ENCODE peak calls at places on chromosome 2, in ten cellular contexts. One of them, this sample, is unnamed.

GRCh38 chr2:164178835-164179470 is 442.3 kb downstream of the GRB14 start:
- DNase-seq in activated effector memory CD4-positive, alpha-beta T cell treated with anti-CD3 and anti-CD28 coated beads, Interleukin-2, amount 50 U/mL, for 16 hours: no peak
- DNase-seq in cardiac fibroblast: peak; percentile 3
- DNase-seq in NCI-H774: no peak
- DNase-seq in substantia nigra: no peak
- DNase-seq in fibroblast of the conjunctiva: no peak
- DNase-seq in activated T-cell treated with anti-CD3 and anti-CD28 coated beads for 4 hours: no peak
- DNase-seq in astrocyte: peak; percentile 34
- DNase-seq in lower lobe of right lung: no peak
- DNase-seq in foreskin fibroblast: no peak
- DNase-seq in this sample: no peak

GRCh38 chr2:130963849-130964793 is 127.4 kb downstream of the ARHGEF4 start:
- DNase-seq in activated effector memory CD4-positive, alpha-beta T cell treated with anti-CD3 and anti-CD28 coated beads, Interleukin-2, amount 50 U/mL, for 16 hours: no peak
- DNase-seq in cardiac fibroblast: no peak
- DNase-seq in NCI-H774: no peak
- DNase-seq in substantia nigra: no peak
- DNase-seq in fibroblast of the conjunctiva: no peak
- DNase-seq in activated T-cell treated with anti-CD3 and anti-CD28 coated beads for 4 hours: no peak
- DNase-seq in astrocyte: peak; percentile 10
- DNase-seq in lower lobe of right lung: no peak
- DNase-seq in foreskin fibroblast: no peak
- DNase-seq in this sample: no peak

GRCh38 chr2:30770791-30771190 is 36.5 kb downstream of the CAPN13 start:
- DNase-seq in activated effector memory CD4-positive, alpha-beta T cell treated with anti-CD3 and anti-CD28 coated beads, Interleukin-2, amount 50 U/mL, for 16 hours: no peak
- DNase-seq in cardiac fibroblast: no peak
- DNase-seq in NCI-H774: no peak
- DNase-seq in substantia nigra: no peak
- DNase-seq in fibroblast of the conjunctiva: no peak
- DNase-seq in activated T-cell treated with anti-CD3 and anti-CD28 coated beads for 4 hours: no peak
- DNase-seq in astrocyte: no peak
- DNase-seq in lower lobe of right lung: no peak
- DNase-seq in foreskin fibroblast: no peak
- DNase-seq in this sample: no peak

GRCh38 chr2:98311771-98312545 is 34.3 kb upstream of the CNGA3 start:
- DNase-seq in activated effector memory CD4-positive, alpha-beta T cell treated with anti-CD3 and anti-CD28 coated beads, Interleukin-2, amount 50 U/mL, for 16 hours: no peak
- DNase-seq in cardiac fibroblast: no peak
- DNase-seq in NCI-H774: no peak
- DNase-seq in substantia nigra: no peak
- DNase-seq in fibroblast of the conjunctiva: no peak
- DNase-seq in activated T-cell treated with anti-CD3 and anti-CD28 coated beads for 4 hours: no peak
- DNase-seq in astrocyte: no peak
- DNase-seq in lower lobe of right lung: no peak
- DNase-seq in foreskin fibroblast: no peak
- DNase-seq in this sample: no peak

GRCh38 chr2:177673602-177674595 is 281.3 kb downstream of the AGPS start:
- DNase-seq in activated effector memory CD4-positive, alpha-beta T cell treated with anti-CD3 and anti-CD28 coated beads, Interleukin-2, amount 50 U/mL, for 16 hours: no peak
- DNase-seq in cardiac fibroblast: no peak
- DNase-seq in NCI-H774: no peak
- DNase-seq in substantia nigra: no peak
- DNase-seq in fibroblast of the conjunctiva: no peak
- DNase-seq in activated T-cell treated with anti-CD3 and anti-CD28 coated beads for 4 hours: no peak
- DNase-seq in astrocyte: no peak
- DNase-seq in lower lobe of right lung: no peak
- DNase-seq in foreskin fibroblast: no peak
- DNase-seq in this sample: no peak

GRCh38 chr2:11955314-11955713 is 208.9 kb downstream of the LPIN1 start:
- DNase-seq in activated effector memory CD4-positive, alpha-beta T cell treated with anti-CD3 and anti-CD28 coated beads, Interleukin-2, amount 50 U/mL, for 16 hours: no peak
- DNase-seq in cardiac fibroblast: peak; percentile 61
- DNase-seq in NCI-H774: no peak
- DNase-seq in substantia nigra: no peak
- DNase-seq in fibroblast of the conjunctiva: peak; percentile 20
- DNase-seq in activated T-cell treated with anti-CD3 and anti-CD28 coated beads for 4 hours: no peak
- DNase-seq in astrocyte: no peak
- DNase-seq in lower lobe of right lung: no peak
- DNase-seq in foreskin fibroblast: peak; percentile 48
- DNase-seq in this sample: no peak

GRCh38 chr2:231384970-231385369 is 10.5 kb upstream of the B3GNT7 start:
- DNase-seq in activated effector memory CD4-positive, alpha-beta T cell treated with anti-CD3 and anti-CD28 coated beads, Interleukin-2, amount 50 U/mL, for 16 hours: no peak
- DNase-seq in cardiac fibroblast: peak; percentile 40
- DNase-seq in NCI-H774: no peak
- DNase-seq in substantia nigra: no peak
- DNase-seq in fibroblast of the conjunctiva: no peak
- DNase-seq in activated T-cell treated with anti-CD3 and anti-CD28 coated beads for 4 hours: no peak
- DNase-seq in astrocyte: no peak
- DNase-seq in lower lobe of right lung: no peak
- DNase-seq in foreskin fibroblast: peak; percentile 35
- DNase-seq in this sample: no peak

GRCh38 chr2:216650607-216651229 is 17.5 kb downstream of the IGFBP2 start:
- DNase-seq in activated effector memory CD4-positive, alpha-beta T cell treated with anti-CD3 and anti-CD28 coated beads, Interleukin-2, amount 50 U/mL, for 16 hours: no peak
- DNase-seq in cardiac fibroblast: no peak
- DNase-seq in NCI-H774: no peak
- DNase-seq in substantia nigra: no peak
- DNase-seq in fibroblast of the conjunctiva: no peak
- DNase-seq in activated T-cell treated with anti-CD3 and anti-CD28 coated beads for 4 hours: no peak
- DNase-seq in astrocyte: no peak
- DNase-seq in lower lobe of right lung: no peak
- DNase-seq in foreskin fibroblast: no peak
- DNase-seq in this sample: no peak

GRCh38 chr2:219245899-219246230 is 586 bp downstream of the STK16 start:
- DNase-seq in activated effector memory CD4-positive, alpha-beta T cell treated with anti-CD3 and anti-CD28 coated beads, Interleukin-2, amount 50 U/mL, for 16 hours: no peak
- DNase-seq in cardiac fibroblast: no peak
- DNase-seq in NCI-H774: no peak
- DNase-seq in substantia nigra: no peak
- DNase-seq in fibroblast of the conjunctiva: no peak
- DNase-seq in activated T-cell treated with anti-CD3 and anti-CD28 coated beads for 4 hours: no peak
- DNase-seq in astrocyte: no peak
- DNase-seq in lower lobe of right lung: no peak
- DNase-seq in foreskin fibroblast: no peak
- DNase-seq in this sample: no peak

GRCh38 chr2:65300134-65300771 is 72.6 kb downstream of the ACTR2 start:
- DNase-seq in activated effector memory CD4-positive, alpha-beta T cell treated with anti-CD3 and anti-CD28 coated beads, Interleukin-2, amount 50 U/mL, for 16 hours: no peak
- DNase-seq in cardiac fibroblast: peak; percentile 89
- DNase-seq in NCI-H774: no peak
- DNase-seq in substantia nigra: peak; percentile 7
- DNase-seq in fibroblast of the conjunctiva: peak; percentile 88
- DNase-seq in activated T-cell treated with anti-CD3 and anti-CD28 coated beads for 4 hours: no peak
- DNase-seq in astrocyte: peak; percentile 77
- DNase-seq in lower lobe of right lung: peak; percentile 67
- DNase-seq in foreskin fibroblast: peak; percentile 73
- DNase-seq in this sample: no peak

GRCh38 chr2:65340898-65341681 is 91.3 kb downstream of the SPRED2 start:
- DNase-seq in activated effector memory CD4-positive, alpha-beta T cell treated with anti-CD3 and anti-CD28 coated beads, Interleukin-2, amount 50 U/mL, for 16 hours: no peak
- DNase-seq in cardiac fibroblast: no peak
- DNase-seq in NCI-H774: no peak
- DNase-seq in substantia nigra: no peak
- DNase-seq in fibroblast of the conjunctiva: no peak
- DNase-seq in activated T-cell treated with anti-CD3 and anti-CD28 coated beads for 4 hours: no peak
- DNase-seq in astrocyte: no peak
- DNase-seq in lower lobe of right lung: no peak
- DNase-seq in foreskin fibroblast: no peak
- DNase-seq in this sample: no peak

GRCh38 chr2:24418166-24418843 is 58.0 kb upstream of the ITSN2 start:
- DNase-seq in activated effector memory CD4-positive, alpha-beta T cell treated with anti-CD3 and anti-CD28 coated beads, Interleukin-2, amount 50 U/mL, for 16 hours: no peak
- DNase-seq in cardiac fibroblast: no peak
- DNase-seq in NCI-H774: no peak
- DNase-seq in substantia nigra: no peak
- DNase-seq in fibroblast of the conjunctiva: no peak
- DNase-seq in activated T-cell treated with anti-CD3 and anti-CD28 coated beads for 4 hours: no peak
- DNase-seq in astrocyte: no peak
- DNase-seq in lower lobe of right lung: no peak
- DNase-seq in foreskin fibroblast: no peak
- DNase-seq in this sample: no peak

GRCh38 chr2:15713475-15713874 is 121.8 kb downstream of the DDX1 start:
- DNase-seq in activated effector memory CD4-positive, alpha-beta T cell treated with anti-CD3 and anti-CD28 coated beads, Interleukin-2, amount 50 U/mL, for 16 hours: no peak
- DNase-seq in cardiac fibroblast: no peak
- DNase-seq in NCI-H774: no peak
- DNase-seq in substantia nigra: no peak
- DNase-seq in fibroblast of the conjunctiva: no peak
- DNase-seq in activated T-cell treated with anti-CD3 and anti-CD28 coated beads for 4 hours: no peak
- DNase-seq in astrocyte: no peak
- DNase-seq in lower lobe of right lung: no peak
- DNase-seq in foreskin fibroblast: no peak
- DNase-seq in this sample: no peak

GRCh38 chr2:172811027-172811426 is 75.4 kb downstream of the RAPGEF4 start:
- DNase-seq in activated effector memory CD4-positive, alpha-beta T cell treated with anti-CD3 and anti-CD28 coated beads, Interleukin-2, amount 50 U/mL, for 16 hours: no peak
- DNase-seq in cardiac fibroblast: no peak
- DNase-seq in NCI-H774: no peak
- DNase-seq in substantia nigra: no peak
- DNase-seq in fibroblast of the conjunctiva: no peak
- DNase-seq in activated T-cell treated with anti-CD3 and anti-CD28 coated beads for 4 hours: no peak
- DNase-seq in astrocyte: no peak
- DNase-seq in lower lobe of right lung: no peak
- DNase-seq in foreskin fibroblast: peak; percentile 27
- DNase-seq in this sample: no peak

GRCh38 chr2:111918383-111918806 is 20.0 kb downstream of the MERTK start:
- DNase-seq in activated effector memory CD4-positive, alpha-beta T cell treated with anti-CD3 and anti-CD28 coated beads, Interleukin-2, amount 50 U/mL, for 16 hours: no peak
- DNase-seq in cardiac fibroblast: peak; percentile 82
- DNase-seq in NCI-H774: no peak
- DNase-seq in substantia nigra: no peak
- DNase-seq in fibroblast of the conjunctiva: peak; percentile 96
- DNase-seq in activated T-cell treated with anti-CD3 and anti-CD28 coated beads for 4 hours: no peak
- DNase-seq in astrocyte: peak; percentile 80
- DNase-seq in lower lobe of right lung: no peak
- DNase-seq in foreskin fibroblast: peak; percentile 87
- DNase-seq in this sample: peak; percentile 90

GRCh38 chr2:237616373-237617304 is 10.7 kb upstream of the LRRFIP1 start:
- DNase-seq in activated effector memory CD4-positive, alpha-beta T cell treated with anti-CD3 and anti-CD28 coated beads, Interleukin-2, amount 50 U/mL, for 16 hours: no peak
- DNase-seq in cardiac fibroblast: peak; percentile 89
- DNase-seq in NCI-H774: no peak
- DNase-seq in substantia nigra: no peak
- DNase-seq in fibroblast of the conjunctiva: peak; percentile 56
- DNase-seq in activated T-cell treated with anti-CD3 and anti-CD28 coated beads for 4 hours: no peak
- DNase-seq in astrocyte: peak; percentile 76
- DNase-seq in lower lobe of right lung: no peak
- DNase-seq in foreskin fibroblast: peak; percentile 83
- DNase-seq in this sample: no peak

GRCh38 chr2:230473378-230473777 is 57.4 kb downstream of the SP100 start:
- DNase-seq in activated effector memory CD4-positive, alpha-beta T cell treated with anti-CD3 and anti-CD28 coated beads, Interleukin-2, amount 50 U/mL, for 16 hours: no peak
- DNase-seq in cardiac fibroblast: peak; percentile 52
- DNase-seq in NCI-H774: no peak
- DNase-seq in substantia nigra: no peak
- DNase-seq in fibroblast of the conjunctiva: no peak
- DNase-seq in activated T-cell treated with anti-CD3 and anti-CD28 coated beads for 4 hours: no peak
- DNase-seq in astrocyte: no peak
- DNase-seq in lower lobe of right lung: no peak
- DNase-seq in foreskin fibroblast: no peak
- DNase-seq in this sample: no peak

GRCh38 chr2:10493636-10494281 is 45.6 kb upstream of the ODC1 start:
- DNase-seq in activated effector memory CD4-positive, alpha-beta T cell treated with anti-CD3 and anti-CD28 coated beads, Interleukin-2, amount 50 U/mL, for 16 hours: peak; percentile 95
- DNase-seq in cardiac fibroblast: peak; percentile 92
- DNase-seq in NCI-H774: no peak
- DNase-seq in substantia nigra: no peak
- DNase-seq in fibroblast of the conjunctiva: no peak
- DNase-seq in activated T-cell treated with anti-CD3 and anti-CD28 coated beads for 4 hours: peak; percentile 67
- DNase-seq in astrocyte: peak; percentile 87
- DNase-seq in lower lobe of right lung: peak; percentile 74
- DNase-seq in foreskin fibroblast: no peak
- DNase-seq in this sample: peak; percentile 72

GRCh38 chr2:82344670-82345069 is 2040.1 kb upstream of the LRRTM1 start:
- DNase-seq in activated effector memory CD4-positive, alpha-beta T cell treated with anti-CD3 and anti-CD28 coated beads, Interleukin-2, amount 50 U/mL, for 16 hours: no peak
- DNase-seq in cardiac fibroblast: peak; percentile 2
- DNase-seq in NCI-H774: no peak
- DNase-seq in substantia nigra: no peak
- DNase-seq in fibroblast of the conjunctiva: no peak
- DNase-seq in activated T-cell treated with anti-CD3 and anti-CD28 coated beads for 4 hours: no peak
- DNase-seq in astrocyte: no peak
- DNase-seq in lower lobe of right lung: no peak
- DNase-seq in foreskin fibroblast: no peak
- DNase-seq in this sample: no peak

GRCh38 chr2:33598472-33599174 is 476 bp downstream of the FAM98A start:
- DNase-seq in activated effector memory CD4-positive, alpha-beta T cell treated with anti-CD3 and anti-CD28 coated beads, Interleukin-2, amount 50 U/mL, for 16 hours: peak; percentile 76
- DNase-seq in cardiac fibroblast: peak; percentile 51
- DNase-seq in NCI-H774: no peak
- DNase-seq in substantia nigra: no peak
- DNase-seq in fibroblast of the conjunctiva: no peak
- DNase-seq in activated T-cell treated with anti-CD3 and anti-CD28 coated beads for 4 hours: peak; percentile 19
- DNase-seq in astrocyte: peak; percentile 45
- DNase-seq in lower lobe of right lung: peak; percentile 45
- DNase-seq in foreskin fibroblast: no peak
- DNase-seq in this sample: no peak

GRCh38 chr2:175064797-175065196 is 59.6 kb upstream of the CHN1 start:
- DNase-seq in activated effector memory CD4-positive, alpha-beta T cell treated with anti-CD3 and anti-CD28 coated beads, Interleukin-2, amount 50 U/mL, for 16 hours: no peak
- DNase-seq in cardiac fibroblast: no peak
- DNase-seq in NCI-H774: no peak
- DNase-seq in substantia nigra: no peak
- DNase-seq in fibroblast of the conjunctiva: no peak
- DNase-seq in activated T-cell treated with anti-CD3 and anti-CD28 coated beads for 4 hours: no peak
- DNase-seq in astrocyte: peak; percentile 63
- DNase-seq in lower lobe of right lung: no peak
- DNase-seq in foreskin fibroblast: no peak
- DNase-seq in this sample: no peak

GRCh38 chr2:10668402-10669012 is 21.3 kb downstream of the NOL10 start:
- DNase-seq in activated effector memory CD4-positive, alpha-beta T cell treated with anti-CD3 and anti-CD28 coated beads, Interleukin-2, amount 50 U/mL, for 16 hours: no peak
- DNase-seq in cardiac fibroblast: peak; percentile 80
- DNase-seq in NCI-H774: peak; percentile 12
- DNase-seq in substantia nigra: no peak
- DNase-seq in fibroblast of the conjunctiva: peak; percentile 53
- DNase-seq in activated T-cell treated with anti-CD3 and anti-CD28 coated beads for 4 hours: no peak
- DNase-seq in astrocyte: peak; percentile 26
- DNase-seq in lower lobe of right lung: no peak
- DNase-seq in foreskin fibroblast: peak; percentile 41
- DNase-seq in this sample: peak; percentile 24

GRCh38 chr2:128638741-128639477 is 320.2 kb upstream of the HS6ST1 start:
- DNase-seq in activated effector memory CD4-positive, alpha-beta T cell treated with anti-CD3 and anti-CD28 coated beads, Interleukin-2, amount 50 U/mL, for 16 hours: no peak
- DNase-seq in cardiac fibroblast: no peak
- DNase-seq in NCI-H774: no peak
- DNase-seq in substantia nigra: no peak
- DNase-seq in fibroblast of the conjunctiva: no peak
- DNase-seq in activated T-cell treated with anti-CD3 and anti-CD28 coated beads for 4 hours: no peak
- DNase-seq in astrocyte: no peak
- DNase-seq in lower lobe of right lung: no peak
- DNase-seq in foreskin fibroblast: no peak
- DNase-seq in this sample: no peak

GRCh38 chr2:132416080-132416911 is at the start of gene GPR39:
- DNase-seq in activated effector memory CD4-positive, alpha-beta T cell treated with anti-CD3 and anti-CD28 coated beads, Interleukin-2, amount 50 U/mL, for 16 hours: no peak
- DNase-seq in cardiac fibroblast: peak; percentile 97
- DNase-seq in NCI-H774: peak; percentile 89
- DNase-seq in substantia nigra: no peak
- DNase-seq in fibroblast of the conjunctiva: peak; percentile 85
- DNase-seq in activated T-cell treated with anti-CD3 and anti-CD28 coated beads for 4 hours: no peak
- DNase-seq in astrocyte: peak; percentile 98
- DNase-seq in lower lobe of right lung: peak; percentile 94
- DNase-seq in foreskin fibroblast: peak; percentile 99
- DNase-seq in this sample: peak; percentile 80

GRCh38 chr2:64018715-64019082 is 529 bp downstream of the VPS54 start:
- DNase-seq in activated effector memory CD4-positive, alpha-beta T cell treated with anti-CD3 and anti-CD28 coated beads, Interleukin-2, amount 50 U/mL, for 16 hours: no peak
- DNase-seq in cardiac fibroblast: peak; percentile 53
- DNase-seq in NCI-H774: no peak
- DNase-seq in substantia nigra: peak; percentile 41
- DNase-seq in fibroblast of the conjunctiva: no peak
- DNase-seq in activated T-cell treated with anti-CD3 and anti-CD28 coated beads for 4 hours: no peak
- DNase-seq in astrocyte: peak; percentile 32
- DNase-seq in lower lobe of right lung: peak; percentile 75
- DNase-seq in foreskin fibroblast: peak; percentile 23
- DNase-seq in this sample: no peak

GRCh38 chr2:19331452-19331851 is 27.0 kb downstream of the OSR1 start:
- DNase-seq in activated effector memory CD4-positive, alpha-beta T cell treated with anti-CD3 and anti-CD28 coated beads, Interleukin-2, amount 50 U/mL, for 16 hours: no peak
- DNase-seq in cardiac fibroblast: no peak
- DNase-seq in NCI-H774: no peak
- DNase-seq in substantia nigra: no peak
- DNase-seq in fibroblast of the conjunctiva: no peak
- DNase-seq in activated T-cell treated with anti-CD3 and anti-CD28 coated beads for 4 hours: no peak
- DNase-seq in astrocyte: no peak
- DNase-seq in lower lobe of right lung: no peak
- DNase-seq in foreskin fibroblast: no peak
- DNase-seq in this sample: no peak

GRCh38 chr2:46615555-46616487 is 136.5 kb downstream of the TMEM247 start:
- DNase-seq in activated effector memory CD4-positive, alpha-beta T cell treated with anti-CD3 and anti-CD28 coated beads, Interleukin-2, amount 50 U/mL, for 16 hours: peak; percentile 77
- DNase-seq in cardiac fibroblast: peak; percentile 18
- DNase-seq in NCI-H774: no peak
- DNase-seq in substantia nigra: no peak
- DNase-seq in fibroblast of the conjunctiva: no peak
- DNase-seq in activated T-cell treated with anti-CD3 and anti-CD28 coated beads for 4 hours: peak; percentile 16
- DNase-seq in astrocyte: no peak
- DNase-seq in lower lobe of right lung: no peak
- DNase-seq in foreskin fibroblast: no peak
- DNase-seq in this sample: no peak

GRCh38 chr2:84969511-84970265 is 1.3 kb upstream of the KCMF1 start:
- DNase-seq in activated effector memory CD4-positive, alpha-beta T cell treated with anti-CD3 and anti-CD28 coated beads, Interleukin-2, amount 50 U/mL, for 16 hours: peak; percentile 71
- DNase-seq in cardiac fibroblast: peak; percentile 49
- DNase-seq in NCI-H774: no peak
- DNase-seq in substantia nigra: no peak
- DNase-seq in fibroblast of the conjunctiva: no peak
- DNase-seq in activated T-cell treated with anti-CD3 and anti-CD28 coated beads for 4 hours: no peak
- DNase-seq in astrocyte: peak; percentile 50
- DNase-seq in lower lobe of right lung: no peak
- DNase-seq in foreskin fibroblast: no peak
- DNase-seq in this sample: no peak